ENCODE peak calls at places on chromosomes 5 and 9, in seven cellular contexts. One of them, this sample, is unnamed.

GRCh38 chr9:33287087-33287490 is 3.2 kb upstream of the NFX1 start:
- DNase-seq in adrenal gland: peak
- DNase-seq in prostate gland: peak
- DNase-seq in sigmoid colon: no peak
- DNase-seq in spleen: no peak
- DNase-seq in A549: peak
- DNase-seq in endothelial cell of umbilical vein: peak
- DNase-seq in this sample: peak

GRCh38 chr9:130539473-130540223 is 39.7 kb upstream of the FUBP3 start:
- DNase-seq in adrenal gland: peak
- DNase-seq in prostate gland: peak
- DNase-seq in sigmoid colon: no peak
- DNase-seq in spleen: no peak
- DNase-seq in A549: peak
- DNase-seq in endothelial cell of umbilical vein: peak
- DNase-seq in this sample: peak

GRCh38 chr9:36136894-36137391 is 410 bp downstream of the GLIPR2 start:
- DNase-seq in adrenal gland: no peak
- DNase-seq in prostate gland: no peak
- DNase-seq in sigmoid colon: no peak
- DNase-seq in spleen: no peak
- DNase-seq in A549: no peak
- DNase-seq in endothelial cell of umbilical vein: no peak
- DNase-seq in this sample: no peak

GRCh38 chr5:133944263-133945230 is 23.9 kb downstream of the C5orf15 start:
- DNase-seq in adrenal gland: peak
- DNase-seq in prostate gland: no peak
- DNase-seq in sigmoid colon: no peak
- DNase-seq in spleen: no peak
- DNase-seq in A549: peak
- DNase-seq in endothelial cell of umbilical vein: peak
- DNase-seq in this sample: no peak

GRCh38 chr5:127015716-127016115 is 14.6 kb downstream of the MARCHF3 start:
- DNase-seq in adrenal gland: no peak
- DNase-seq in prostate gland: no peak
- DNase-seq in sigmoid colon: no peak
- DNase-seq in spleen: no peak
- DNase-seq in A549: no peak
- DNase-seq in endothelial cell of umbilical vein: no peak
- DNase-seq in this sample: no peak

GRCh38 chr9:88651682-88652633 is 117.0 kb downstream of the NXNL2 start:
- DNase-seq in adrenal gland: peak
- DNase-seq in prostate gland: peak
- DNase-seq in sigmoid colon: peak
- DNase-seq in spleen: no peak
- DNase-seq in A549: peak
- DNase-seq in endothelial cell of umbilical vein: no peak
- DNase-seq in this sample: peak

GRCh38 chr9:135902655-135903357 is 4.5 kb downstream of the CAMSAP1 start:
- DNase-seq in adrenal gland: peak
- DNase-seq in prostate gland: peak
- DNase-seq in sigmoid colon: no peak
- DNase-seq in spleen: peak
- DNase-seq in A549: no peak
- DNase-seq in endothelial cell of umbilical vein: no peak
- DNase-seq in this sample: no peak

GRCh38 chr5:172714491-172715420 is 56.2 kb downstream of the DUSP1 start:
- DNase-seq in adrenal gland: peak
- DNase-seq in prostate gland: peak
- DNase-seq in sigmoid colon: peak
- DNase-seq in spleen: peak
- DNase-seq in A549: peak
- DNase-seq in endothelial cell of umbilical vein: peak
- DNase-seq in this sample: peak

GRCh38 chr5:129459485-129460120 is 495 bp upstream of the ADAMTS19 start:
- DNase-seq in adrenal gland: no peak
- DNase-seq in prostate gland: no peak
- DNase-seq in sigmoid colon: no peak
- DNase-seq in spleen: peak
- DNase-seq in A549: no peak
- DNase-seq in endothelial cell of umbilical vein: peak
- DNase-seq in this sample: no peak

GRCh38 chr5:6457592-6457991 is 8.9 kb downstream of the UBE2QL1 start:
- DNase-seq in adrenal gland: no peak
- DNase-seq in prostate gland: no peak
- DNase-seq in sigmoid colon: no peak
- DNase-seq in spleen: no peak
- DNase-seq in A549: no peak
- DNase-seq in endothelial cell of umbilical vein: no peak
- DNase-seq in this sample: no peak

GRCh38 chr9:87141124-87141523 is 193.8 kb upstream of the GAS1 start:
- DNase-seq in adrenal gland: no peak
- DNase-seq in prostate gland: no peak
- DNase-seq in sigmoid colon: no peak
- DNase-seq in spleen: no peak
- DNase-seq in A549: no peak
- DNase-seq in endothelial cell of umbilical vein: no peak
- DNase-seq in this sample: no peak

GRCh38 chr5:146302428-146302827 is 36.2 kb upstream of the POU4F3 start:
- DNase-seq in adrenal gland: no peak
- DNase-seq in prostate gland: no peak
- DNase-seq in sigmoid colon: no peak
- DNase-seq in spleen: no peak
- DNase-seq in A549: no peak
- DNase-seq in endothelial cell of umbilical vein: no peak
- DNase-seq in this sample: no peak

GRCh38 chr5:39648539-39649200 is 223.9 kb upstream of the DAB2 start:
- DNase-seq in adrenal gland: no peak
- DNase-seq in prostate gland: no peak
- DNase-seq in sigmoid colon: no peak
- DNase-seq in spleen: no peak
- DNase-seq in A549: peak
- DNase-seq in endothelial cell of umbilical vein: peak
- DNase-seq in this sample: no peak

GRCh38 chr9:87599901-87600610 is 102.4 kb downstream of the DAPK1 start:
- DNase-seq in adrenal gland: no peak
- DNase-seq in prostate gland: no peak
- DNase-seq in sigmoid colon: peak
- DNase-seq in spleen: no peak
- DNase-seq in A549: peak
- DNase-seq in endothelial cell of umbilical vein: peak
- DNase-seq in this sample: no peak

GRCh38 chr9:84404095-84404686 is 63.6 kb upstream of the SLC28A3 start:
- DNase-seq in adrenal gland: no peak
- DNase-seq in prostate gland: no peak
- DNase-seq in sigmoid colon: no peak
- DNase-seq in spleen: no peak
- DNase-seq in A549: no peak
- DNase-seq in endothelial cell of umbilical vein: peak
- DNase-seq in this sample: no peak

GRCh38 chr5:139709587-139710369 is 61.6 kb downstream of the CXXC5 start:
- DNase-seq in adrenal gland: peak
- DNase-seq in prostate gland: no peak
- DNase-seq in sigmoid colon: no peak
- DNase-seq in spleen: peak
- DNase-seq in A549: no peak
- DNase-seq in endothelial cell of umbilical vein: no peak
- DNase-seq in this sample: no peak

GRCh38 chr5:154197801-154198461 is 7.4 kb downstream of the GALNT10 start:
- DNase-seq in adrenal gland: no peak
- DNase-seq in prostate gland: peak
- DNase-seq in sigmoid colon: no peak
- DNase-seq in spleen: no peak
- DNase-seq in A549: peak
- DNase-seq in endothelial cell of umbilical vein: peak
- DNase-seq in this sample: no peak

GRCh38 chr5:2674456-2674855 is 77.0 kb downstream of the IRX2 start:
- DNase-seq in adrenal gland: no peak
- DNase-seq in prostate gland: no peak
- DNase-seq in sigmoid colon: no peak
- DNase-seq in spleen: no peak
- DNase-seq in A549: no peak
- DNase-seq in endothelial cell of umbilical vein: no peak
- DNase-seq in this sample: no peak

GRCh38 chr9:122820490-122820845 is 7.9 kb downstream of the PDCL start:
- DNase-seq in adrenal gland: no peak
- DNase-seq in prostate gland: no peak
- DNase-seq in sigmoid colon: no peak
- DNase-seq in spleen: no peak
- DNase-seq in A549: no peak
- DNase-seq in endothelial cell of umbilical vein: no peak
- DNase-seq in this sample: peak

GRCh38 chr9:104494808-104495207 is 9.3 kb upstream of the OR13F1 start:
- DNase-seq in adrenal gland: no peak
- DNase-seq in prostate gland: no peak
- DNase-seq in sigmoid colon: no peak
- DNase-seq in spleen: no peak
- DNase-seq in A549: no peak
- DNase-seq in endothelial cell of umbilical vein: no peak
- DNase-seq in this sample: no peak

GRCh38 chr9:94907246-94907936 is 180.9 kb downstream of the AOPEP start:
- DNase-seq in adrenal gland: no peak
- DNase-seq in prostate gland: no peak
- DNase-seq in sigmoid colon: no peak
- DNase-seq in spleen: no peak
- DNase-seq in A549: no peak
- DNase-seq in endothelial cell of umbilical vein: peak
- DNase-seq in this sample: no peak

GRCh38 chr9:100322954-100323536 is 29.7 kb downstream of the TEX10 start:
- DNase-seq in adrenal gland: peak
- DNase-seq in prostate gland: peak
- DNase-seq in sigmoid colon: no peak
- DNase-seq in spleen: no peak
- DNase-seq in A549: peak
- DNase-seq in endothelial cell of umbilical vein: peak
- DNase-seq in this sample: no peak

GRCh38 chr5:96297867-96298266 is 135.2 kb downstream of the PCSK1 start:
- DNase-seq in adrenal gland: no peak
- DNase-seq in prostate gland: no peak
- DNase-seq in sigmoid colon: peak
- DNase-seq in spleen: no peak
- DNase-seq in A549: no peak
- DNase-seq in endothelial cell of umbilical vein: no peak
- DNase-seq in this sample: no peak

GRCh38 chr9:128098017-128098935 is 29.3 kb downstream of the PTGES2 start:
- DNase-seq in adrenal gland: peak
- DNase-seq in prostate gland: peak
- DNase-seq in sigmoid colon: peak
- DNase-seq in spleen: peak
- DNase-seq in A549: peak
- DNase-seq in endothelial cell of umbilical vein: peak
- DNase-seq in this sample: peak
- TF ChIP-seq POLR2A in adrenal gland: peak
- TF ChIP-seq POLR2A in prostate gland: peak
- TF ChIP-seq POLR2A in sigmoid colon: peak
- TF ChIP-seq POLR2A in spleen: peak
- TF ChIP-seq POLR2A in A549: peak
- TF ChIP-seq POLR2A in endothelial cell of umbilical vein: peak
- TF ChIP-seq POLR2A in this sample: no peak

GRCh38 chr9:136950656-136951030 is 1.4 kb upstream of the LCN12 start:
- DNase-seq in adrenal gland: peak
- DNase-seq in prostate gland: no peak
- DNase-seq in sigmoid colon: no peak
- DNase-seq in spleen: no peak
- DNase-seq in A549: no peak
- DNase-seq in endothelial cell of umbilical vein: no peak
- DNase-seq in this sample: no peak
- TF ChIP-seq POLR2A in adrenal gland: no peak
- TF ChIP-seq POLR2A in prostate gland: no peak
- TF ChIP-seq POLR2A in sigmoid colon: no peak
- TF ChIP-seq POLR2A in spleen: no peak
- TF ChIP-seq POLR2A in A549: no peak
- TF ChIP-seq POLR2A in endothelial cell of umbilical vein: no peak
- TF ChIP-seq POLR2A in this sample: no peak

GRCh38 chr9:133354766-133355165 is 1.5 kb downstream of the SURF1 start:
- DNase-seq in adrenal gland: no peak
- DNase-seq in prostate gland: no peak
- DNase-seq in sigmoid colon: no peak
- DNase-seq in spleen: no peak
- DNase-seq in A549: no peak
- DNase-seq in endothelial cell of umbilical vein: no peak
- DNase-seq in this sample: no peak

GRCh38 chr9:133351526-133351907 is 3.5 kb downstream of the RPL7A start:
- DNase-seq in adrenal gland: no peak
- DNase-seq in prostate gland: no peak
- DNase-seq in sigmoid colon: no peak
- DNase-seq in spleen: no peak
- DNase-seq in A549: no peak
- DNase-seq in endothelial cell of umbilical vein: no peak
- DNase-seq in this sample: no peak

GRCh38 chr9:133353548-133353947 is 2.7 kb downstream of the SURF1 start:
- DNase-seq in adrenal gland: no peak
- DNase-seq in prostate gland: no peak
- DNase-seq in sigmoid colon: no peak
- DNase-seq in spleen: no peak
- DNase-seq in A549: no peak
- DNase-seq in endothelial cell of umbilical vein: no peak
- DNase-seq in this sample: no peak

GRCh38 chr9:133351908-133352634 is 4.1 kb downstream of the RPL7A start:
- DNase-seq in adrenal gland: peak
- DNase-seq in prostate gland: no peak
- DNase-seq in sigmoid colon: no peak
- DNase-seq in spleen: no peak
- DNase-seq in A549: peak
- DNase-seq in endothelial cell of umbilical vein: peak
- DNase-seq in this sample: no peak

GRCh38 chr9:133352635-133353340 is 3.5 kb downstream of the SURF1 start:
- DNase-seq in adrenal gland: no peak
- DNase-seq in prostate gland: no peak
- DNase-seq in sigmoid colon: no peak
- DNase-seq in spleen: no peak
- DNase-seq in A549: no peak
- DNase-seq in endothelial cell of umbilical vein: no peak
- DNase-seq in this sample: no peak
- TF ChIP-seq POLR2A in adrenal gland: no peak
- TF ChIP-seq POLR2A in prostate gland: no peak
- TF ChIP-seq POLR2A in sigmoid colon: no peak
- TF ChIP-seq POLR2A in spleen: no peak
- TF ChIP-seq POLR2A in A549: peak
- TF ChIP-seq POLR2A in endothelial cell of umbilical vein: peak
- TF ChIP-seq POLR2A in this sample: no peak

DNA sequence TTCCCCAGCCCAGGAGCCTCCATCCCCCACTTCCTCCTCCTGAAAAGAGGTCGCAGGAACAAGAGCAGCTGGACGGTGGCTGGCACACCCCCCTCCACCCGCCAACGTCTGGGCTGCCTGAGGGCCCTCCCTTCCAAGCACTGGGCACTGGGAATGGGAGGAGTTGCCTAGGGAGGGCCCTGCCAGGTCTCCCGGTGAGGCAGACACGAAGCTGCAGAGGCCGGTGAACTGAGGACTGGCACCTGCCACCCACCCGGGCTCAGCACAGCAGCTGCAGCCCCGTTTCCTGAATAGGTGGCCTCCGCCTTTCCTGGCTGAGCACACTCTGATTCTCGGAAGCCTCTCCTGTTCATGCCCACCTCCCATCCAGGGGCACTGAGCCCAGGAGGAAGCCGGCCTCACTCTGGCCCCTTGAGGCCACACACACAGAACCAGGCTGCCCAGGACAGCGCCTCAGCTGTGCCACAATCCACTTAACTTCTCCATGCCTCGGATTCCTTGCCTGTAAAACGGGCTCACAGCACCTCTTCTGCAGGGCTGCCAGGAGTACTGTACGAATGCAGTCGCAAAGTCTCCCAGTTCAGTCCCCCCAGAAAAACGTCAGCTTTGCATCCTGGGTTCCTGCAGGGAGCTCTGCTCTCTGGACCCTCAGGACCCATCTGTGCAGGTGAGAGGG is 1.3 kb downstream of the NPDC1 start:
- DNase-seq in adrenal gland: no peak
- DNase-seq in prostate gland: no peak
- DNase-seq in sigmoid colon: no peak
- DNase-seq in spleen: no peak
- DNase-seq in A549: no peak
- DNase-seq in endothelial cell of umbilical vein: peak
- DNase-seq in this sample: no peak
- TF ChIP-seq POLR2A in adrenal gland: no peak
- TF ChIP-seq POLR2A in prostate gland: peak
- TF ChIP-seq POLR2A in sigmoid colon: no peak
- TF ChIP-seq POLR2A in spleen: no peak
- TF ChIP-seq POLR2A in A549: no peak
- TF ChIP-seq POLR2A in endothelial cell of umbilical vein: no peak
- TF ChIP-seq POLR2A in this sample: no peak